ENCODE peak calls at places on chromosome 10, in eight cellular contexts. S, T, N, X, P, V, J and F are unnamed samples.
A peak's percentile ranks its signal among the peaks of the same experiment; 100 is the strongest.

GRCh38 chr10:118692911-118693310 is 61.9 kb downstream of the CACUL1 start:
- DNase-seq in S (no peak), T (no peak), N (no peak), X (no peak), P (no peak), V (no peak), J (no peak), F (no peak)

GRCh38 chr10:97025613-97026242 is 160.0 kb downstream of the SLIT1 start:
- DNase-seq in S (peak; percentile 69), T (peak; percentile 65), N (no peak), X (no peak), P (no peak), V (peak; percentile 53), J (peak; percentile 18), F (peak; percentile 64)

GRCh38 chr10:101485681-101486554 is 102.1 kb downstream of the POLL start:
- DNase-seq in S (peak; percentile 9), T (no peak), N (no peak), X (no peak), P (no peak), V (no peak), J (peak; percentile 83), F (no peak)

GRCh38 chr10:12181065-12181775 is 14.5 kb downstream of the NUDT5 start:
- DNase-seq in S (peak; percentile 20), T (no peak), N (no peak), X (no peak), P (no peak), V (no peak), J (no peak), F (no peak)

GRCh38 chr10:34655286-34656170 is 159.6 kb downstream of the PARD3 start:
- DNase-seq in S (peak; percentile 56), T (no peak), N (no peak), X (peak; percentile 47), P (no peak), V (peak; percentile 84), J (peak; percentile 53), F (peak; percentile 68)

GRCh38 chr10:89367529-89367928 is 10.3 kb upstream of the IFIT1B start:
- DNase-seq in S (no peak), T (no peak), N (no peak), X (no peak), P (no peak), V (no peak), J (peak; percentile 57), F (no peak)

GRCh38 chr10:63605568-63605967 is 84.4 kb downstream of the REEP3 start:
- DNase-seq in S (no peak), T (no peak), N (no peak), X (no peak), P (no peak), V (no peak), J (no peak), F (no peak)

GRCh38 chr10:123754105-123754504 is 88.0 kb downstream of the GPR26 start:
- DNase-seq in S (no peak), T (no peak), N (no peak), X (no peak), P (no peak), V (no peak), J (no peak), F (no peak)

GRCh38 chr10:75648186-75648761 is 216.8 kb downstream of the LRMDA start:
- DNase-seq in S (no peak), T (no peak), N (no peak), X (no peak), P (no peak), V (no peak), J (no peak), F (no peak)

GRCh38 chr10:95485030-95485429 is 76.1 kb downstream of the SORBS1 start:
- DNase-seq in S (no peak), T (no peak), N (no peak), X (no peak), P (no peak), V (no peak), J (no peak), F (no peak)